ENCODE peak calls at places on chromosomes 1 and 21, in six cellular contexts. R is HL-60, H is breast epithelium, Q is thoracic aorta, F is prostate gland, M is cardiac fibroblast. W is an unnamed sample.

GRCh38 chr1:29802181-29803068 is 566.1 kb downstream of the PTPRU start:
- DNase-seq in R (no peak), H (no peak), Q (no peak), F (no peak), M (no peak), W (no peak)

GRCh38 chr1:157311730-157312269 is 173.6 kb upstream of the ETV3 start:
- DNase-seq in R (no peak), H (no peak), Q (no peak), F (no peak), M (no peak), W (no peak)

GRCh38 chr1:196180847-196181593 is 427.2 kb downstream of the KCNT2 start:
- DNase-seq in R (no peak), H (no peak), Q (no peak), F (no peak), M (peak), W (no peak)

GRCh38 chr1:172762087-172762486 is 103.2 kb downstream of the FASLG start:
- DNase-seq in R (no peak), H (no peak), Q (no peak), F (no peak), M (no peak), W (no peak)

GRCh38 chr1:34763142-34763781 is 3.7 kb downstream of the GJB4 start:
- DNase-seq in R (no peak), H (no peak), Q (no peak), F (no peak), M (no peak), W (no peak)

GRCh38 chr1:164780863-164781262 is 221.9 kb downstream of the PBX1 start:
- DNase-seq in R (no peak), H (no peak), Q (no peak), F (no peak), M (peak), W (no peak)

GRCh38 chr1:167587342-167587741 is 33.8 kb upstream of the CREG1 start:
- DNase-seq in R (no peak), H (no peak), Q (no peak), F (no peak), M (no peak), W (no peak)

GRCh38 chr1:221637641-221638041 is 104.2 kb downstream of the DUSP10 start:
- DNase-seq in R (no peak), H (no peak), Q (no peak), F (no peak), M (peak), W (no peak)

GRCh38 chr1:210294991-210295773 is 33.5 kb upstream of the HHAT start:
- DNase-seq in R (no peak), H (peak), Q (no peak), F (peak), M (peak), W (no peak)

DNA sequence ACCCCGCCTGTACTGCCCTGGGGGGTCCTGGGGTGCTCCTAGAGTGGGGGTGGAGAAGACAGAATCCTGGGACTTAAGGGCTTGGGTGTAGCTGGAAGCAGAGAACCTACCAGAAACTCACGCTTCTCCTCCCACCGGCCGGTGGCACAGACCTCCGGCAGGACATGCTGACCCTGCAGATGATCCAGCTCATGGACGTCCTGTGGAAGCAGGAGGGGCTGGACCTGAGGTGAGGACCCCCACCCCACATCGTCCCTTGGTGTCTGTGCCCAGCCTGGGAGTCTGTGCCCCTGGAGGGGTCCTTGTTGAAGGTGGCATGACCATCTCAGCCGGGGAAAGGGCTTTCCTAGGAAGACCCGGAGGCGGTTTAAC is 70.8 kb downstream of the PIK3CD start:
- DNase-seq in R (no peak), H (no peak), Q (no peak), F (no peak), M (no peak), W (no peak)
- TF ChIP-seq CTCF in R (no peak), H (no peak), Q (no peak), F (no peak), M (no peak), W (no peak)

GRCh38 chr21:44575307-44576024 is 1.9 kb downstream of the KRTAP10-4 start:
- DNase-seq in R (no peak), H (no peak), Q (no peak), F (no peak), M (no peak), W (no peak)

GRCh38 chr21:44572959-44573583 is 458 bp upstream of the KRTAP10-4 start:
- DNase-seq in R (no peak), H (no peak), Q (no peak), F (no peak), M (no peak), W (no peak)

GRCh38 chr21:44576025-44576420 is 2.5 kb downstream of the KRTAP10-4 start:
- DNase-seq in R (no peak), H (no peak), Q (no peak), F (no peak), M (no peak), W (no peak)

GRCh38 chr21:44571844-44572782 is 1.4 kb upstream of the KRTAP10-4 start:
- DNase-seq in R (no peak), H (no peak), Q (no peak), F (no peak), M (no peak), W (no peak)

DNA sequence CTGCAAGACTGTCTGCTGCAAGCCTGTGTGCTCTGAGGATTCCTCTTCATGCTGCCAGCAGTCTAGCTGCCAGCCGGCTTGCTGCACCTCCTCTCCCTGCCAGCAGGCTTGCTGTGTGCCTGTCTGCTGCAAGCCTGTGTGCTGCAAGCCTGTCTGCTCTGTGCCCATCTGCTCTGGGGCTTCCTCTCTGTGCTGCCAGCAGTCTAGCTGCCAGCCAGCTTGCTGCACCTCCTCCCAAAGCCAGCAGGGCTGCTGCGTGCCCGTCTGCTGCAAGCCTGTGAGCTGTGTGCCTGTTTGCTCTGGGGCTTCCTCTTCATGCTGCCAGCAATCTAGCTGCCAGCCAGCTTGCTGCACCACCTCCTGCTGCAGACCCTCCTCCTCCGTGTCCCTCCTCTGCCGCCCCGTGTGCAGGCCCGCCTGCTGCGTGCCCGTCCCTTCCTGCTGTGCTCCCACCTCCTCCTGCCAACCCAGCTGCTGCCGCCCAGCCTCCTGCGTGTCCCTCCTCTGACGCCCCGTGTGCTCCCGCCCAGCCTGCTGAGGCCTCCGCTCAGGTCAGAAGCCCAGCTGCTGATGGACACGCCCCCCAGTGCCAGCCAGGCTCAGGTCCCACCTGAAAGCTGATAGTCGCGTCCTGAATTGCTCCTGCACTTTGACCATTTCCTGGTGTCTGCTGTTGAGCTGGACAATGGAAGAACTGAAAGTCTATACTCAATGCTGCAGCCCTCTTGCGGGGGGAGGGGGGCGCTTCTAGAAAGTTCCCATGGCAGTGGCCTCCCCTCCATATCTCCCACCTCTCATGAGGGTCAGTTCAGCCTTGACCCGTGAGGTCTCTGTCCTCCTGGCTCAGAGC is 1.2 kb downstream of the KRTAP10-4 start:
- DNase-seq in R (no peak), H (no peak), Q (no peak), F (no peak), M (no peak), W (no peak)
- TF ChIP-seq CTCF in R (no peak), H (no peak), Q (no peak), F (no peak), M (no peak), W (no peak)

GRCh38 chr1:188906921-188907641 is 1570.6 kb downstream of the BRINP3 start:
- DNase-seq in R (no peak), H (no peak), Q (no peak), F (no peak), M (no peak), W (no peak)

GRCh38 chr1:188903241-188903640 is 1574.4 kb downstream of the BRINP3 start:
- DNase-seq in R (no peak), H (no peak), Q (no peak), F (no peak), M (no peak), W (no peak)

DNA sequence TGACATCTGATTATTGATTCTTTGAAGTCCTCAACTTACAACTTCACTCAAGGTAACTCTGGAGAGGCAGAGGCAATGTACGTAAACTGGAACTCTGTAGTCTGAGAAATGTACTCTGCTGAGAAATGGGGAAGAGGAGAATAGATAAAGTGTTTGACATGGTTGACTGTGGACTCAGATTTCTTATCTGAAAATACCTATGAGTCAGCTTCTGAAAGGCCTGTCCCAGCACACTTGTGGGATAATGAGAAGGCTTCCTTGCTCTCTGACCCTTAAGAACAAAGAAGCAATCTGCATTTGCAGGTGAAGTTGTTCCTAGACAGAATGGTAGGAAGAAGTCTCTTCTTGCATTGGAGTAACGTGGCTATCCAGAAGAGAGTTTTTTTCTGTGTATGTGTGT is 1573.5 kb downstream of the BRINP3 start:
- DNase-seq in R (no peak), H (no peak), Q (no peak), F (no peak), M (no peak), W (no peak)
- TF ChIP-seq CTCF in R (no peak), H (no peak), Q (no peak), F (no peak), M (no peak), W (no peak)

GRCh38 chr1:235601087-235601486 is 48.5 kb downstream of the GNG4 start:
- DNase-seq in R (peak), H (no peak), Q (no peak), F (no peak), M (peak), W (no peak)
- TF ChIP-seq CTCF in R (peak), H (no peak), Q (no peak), F (no peak), M (peak), W (no peak)

GRCh38 chr1:216562383-216562782 is 139.1 kb upstream of the USH2A start:
- DNase-seq in R (no peak), H (no peak), Q (no peak), F (no peak), M (no peak), W (no peak)
- TF ChIP-seq CTCF in R (no peak), H (no peak), Q (no peak), F (no peak), M (peak), W (no peak)

W was measured in omental fat pad.